ENCODE peak calls at places on chromosome 7, in four cellular contexts. One of them, this sample, is unnamed.

GRCh38 chr7:120272896-120273475 is at the start of gene KCND2:
- DNase-seq in cardiac fibroblast: peak; percentile 17
- DNase-seq in pulmonary artery endothelial cell: no peak
- DNase-seq in GF-D8: no peak
- DNase-seq in this sample: peak; percentile 64

GRCh38 chr7:44259547-44260457 is 59.0 kb downstream of the YKT6 start:
- DNase-seq in cardiac fibroblast: peak; percentile 99
- DNase-seq in pulmonary artery endothelial cell: peak; percentile 94
- DNase-seq in GF-D8: no peak
- DNase-seq in this sample: no peak

GRCh38 chr7:17774701-17775288 is 165.5 kb downstream of the SNX13 start:
- DNase-seq in cardiac fibroblast: peak; percentile 24
- DNase-seq in GF-D8: no peak
- DNase-seq in pulmonary artery endothelial cell: no peak
- DNase-seq in this sample: no peak

GRCh38 chr7:18384491-18385143 is 110.9 kb upstream of the HDAC9 start:
- DNase-seq in pulmonary artery endothelial cell: no peak
- DNase-seq in GF-D8: no peak
- DNase-seq in cardiac fibroblast: no peak
- DNase-seq in this sample: no peak

GRCh38 chr7:25624001-25624400 is 395.7 kb upstream of the NPVF start:
- DNase-seq in GF-D8: no peak
- DNase-seq in pulmonary artery endothelial cell: no peak
- DNase-seq in cardiac fibroblast: no peak
- DNase-seq in this sample: no peak

GRCh38 chr7:155867734-155868400 is 55.6 kb upstream of the SHH start:
- DNase-seq in GF-D8: no peak
- DNase-seq in cardiac fibroblast: no peak
- DNase-seq in pulmonary artery endothelial cell: no peak
- DNase-seq in this sample: peak; percentile 47

GRCh38 chr7:142357953-142358520 is 100.2 kb upstream of the PRSS58 start:
- DNase-seq in GF-D8: peak; percentile 26
- DNase-seq in cardiac fibroblast: peak; percentile 81
- DNase-seq in pulmonary artery endothelial cell: peak; percentile 41
- DNase-seq in this sample: no peak

GRCh38 chr7:105493928-105494325 is 28.1 kb downstream of the PUS7 start:
- DNase-seq in GF-D8: no peak
- DNase-seq in cardiac fibroblast: peak; percentile 30
- DNase-seq in pulmonary artery endothelial cell: no peak
- DNase-seq in this sample: no peak

GRCh38 chr7:11345621-11346020 is 371.9 kb downstream of the PHF14 start:
- DNase-seq in pulmonary artery endothelial cell: no peak
- DNase-seq in GF-D8: no peak
- DNase-seq in cardiac fibroblast: peak; percentile 11
- DNase-seq in this sample: no peak

GRCh38 chr7:69934475-69934903 is 336.2 kb downstream of the AUTS2 start:
- DNase-seq in pulmonary artery endothelial cell: no peak
- DNase-seq in cardiac fibroblast: no peak
- DNase-seq in GF-D8: no peak
- DNase-seq in this sample: no peak

GRCh38 chr7:64876792-64877713 is 26.0 kb upstream of the ZNF273 start:
- DNase-seq in pulmonary artery endothelial cell: no peak
- DNase-seq in cardiac fibroblast: no peak
- DNase-seq in GF-D8: no peak
- DNase-seq in this sample: peak; percentile 79

GRCh38 chr7:24213311-24213710 is 70.7 kb upstream of the NPY start:
- DNase-seq in cardiac fibroblast: no peak
- DNase-seq in pulmonary artery endothelial cell: no peak
- DNase-seq in GF-D8: no peak
- DNase-seq in this sample: no peak

GRCh38 chr7:134513169-134513752 is 14.1 kb upstream of the AKR1B10 start:
- DNase-seq in GF-D8: no peak
- DNase-seq in cardiac fibroblast: peak; percentile 72
- DNase-seq in pulmonary artery endothelial cell: peak; percentile 5
- DNase-seq in this sample: no peak

GRCh38 chr7:33870120-33870519 is 35.2 kb upstream of the BMPER start:
- DNase-seq in cardiac fibroblast: no peak
- DNase-seq in GF-D8: no peak
- DNase-seq in pulmonary artery endothelial cell: no peak
- DNase-seq in this sample: no peak

GRCh38 chr7:101911800-101912705 is 94.6 kb downstream of the CUX1 start:
- DNase-seq in cardiac fibroblast: peak; percentile 93
- DNase-seq in pulmonary artery endothelial cell: no peak
- DNase-seq in GF-D8: no peak
- DNase-seq in this sample: no peak

GRCh38 chr7:122006687-122007086 is 133.7 kb downstream of the PTPRZ1 start:
- DNase-seq in GF-D8: no peak
- DNase-seq in cardiac fibroblast: no peak
- DNase-seq in pulmonary artery endothelial cell: no peak
- DNase-seq in this sample: no peak

GRCh38 chr7:7932553-7932952 is 36.0 kb upstream of the GLCCI1 start:
- DNase-seq in cardiac fibroblast: no peak
- DNase-seq in pulmonary artery endothelial cell: no peak
- DNase-seq in GF-D8: no peak
- DNase-seq in this sample: no peak

GRCh38 chr7:121429803-121430202 is 33.7 kb upstream of the FAM3C start:
- DNase-seq in pulmonary artery endothelial cell: no peak
- DNase-seq in cardiac fibroblast: no peak
- DNase-seq in GF-D8: no peak
- DNase-seq in this sample: no peak

GRCh38 chr7:131844380-131844779 is 288.0 kb upstream of the PODXL start:
- DNase-seq in GF-D8: no peak
- DNase-seq in pulmonary artery endothelial cell: no peak
- DNase-seq in cardiac fibroblast: no peak
- DNase-seq in this sample: no peak

GRCh38 chr7:140506788-140507464 is 27.6 kb upstream of the MKRN1 start:
- DNase-seq in cardiac fibroblast: peak; percentile 64
- DNase-seq in GF-D8: no peak
- DNase-seq in pulmonary artery endothelial cell: no peak
- DNase-seq in this sample: peak; percentile 78

GRCh38 chr7:116591202-116592040 is 66.6 kb downstream of the CAV1 start:
- DNase-seq in cardiac fibroblast: no peak
- DNase-seq in pulmonary artery endothelial cell: no peak
- DNase-seq in GF-D8: no peak
- DNase-seq in this sample: no peak

GRCh38 chr7:25856056-25856780 is 295.8 kb upstream of the NFE2L3 start:
- DNase-seq in pulmonary artery endothelial cell: no peak
- DNase-seq in GF-D8: no peak
- DNase-seq in cardiac fibroblast: peak; percentile 13
- DNase-seq in this sample: no peak

GRCh38 chr7:141045126-141045841 is 28.6 kb upstream of the TMEM178B start:
- DNase-seq in GF-D8: no peak
- DNase-seq in pulmonary artery endothelial cell: no peak
- DNase-seq in cardiac fibroblast: no peak
- DNase-seq in this sample: no peak

GRCh38 chr7:117669818-117670217 is 190.0 kb downstream of the CFTR start:
- DNase-seq in pulmonary artery endothelial cell: no peak
- DNase-seq in GF-D8: no peak
- DNase-seq in cardiac fibroblast: no peak
- DNase-seq in this sample: no peak

GRCh38 chr7:1562611-1563051 is 6.6 kb upstream of the TMEM184A start:
- DNase-seq in cardiac fibroblast: no peak
- DNase-seq in GF-D8: no peak
- DNase-seq in pulmonary artery endothelial cell: no peak
- DNase-seq in this sample: no peak

GRCh38 chr7:27846388-27846787 is 106.4 kb downstream of the TAX1BP1 start:
- DNase-seq in pulmonary artery endothelial cell: no peak
- DNase-seq in GF-D8: no peak
- DNase-seq in cardiac fibroblast: no peak
- DNase-seq in this sample: no peak

GRCh38 chr7:137667633-137668387 is 179.0 kb downstream of the DGKI start:
- DNase-seq in GF-D8: no peak
- DNase-seq in cardiac fibroblast: peak; percentile 75
- DNase-seq in pulmonary artery endothelial cell: no peak
- DNase-seq in this sample: no peak

GRCh38 chr7:130838738-130839137 is 104.7 kb upstream of the KLF14 start:
- DNase-seq in cardiac fibroblast: peak; percentile 40
- DNase-seq in GF-D8: no peak
- DNase-seq in pulmonary artery endothelial cell: no peak
- DNase-seq in this sample: no peak

GRCh38 chr7:123492485-123492884 is 41.9 kb downstream of the IQUB start:
- DNase-seq in GF-D8: no peak
- DNase-seq in cardiac fibroblast: no peak
- DNase-seq in pulmonary artery endothelial cell: no peak
- DNase-seq in this sample: no peak

GRCh38 chr7:94394399-94395140 is at the start of gene COL1A2:
- DNase-seq in cardiac fibroblast: peak; percentile 99
- DNase-seq in pulmonary artery endothelial cell: no peak
- DNase-seq in GF-D8: no peak
- DNase-seq in this sample: no peak

GRCh38 chr7:8157296-8157695 is 104.7 kb downstream of the ICA1 start:
- DNase-seq in cardiac fibroblast: no peak
- DNase-seq in pulmonary artery endothelial cell: no peak
- DNase-seq in GF-D8: no peak
- DNase-seq in this sample: no peak

GRCh38 chr7:41834805-41835694 is 132.2 kb upstream of the INHBA start:
- DNase-seq in cardiac fibroblast: peak; percentile 63
- DNase-seq in GF-D8: no peak
- DNase-seq in pulmonary artery endothelial cell: no peak
- DNase-seq in this sample: no peak

GRCh38 chr7:108037748-108038147 is 34.8 kb upstream of the LAMB1 start:
- DNase-seq in cardiac fibroblast: no peak
- DNase-seq in pulmonary artery endothelial cell: no peak
- DNase-seq in GF-D8: no peak
- DNase-seq in this sample: no peak